ENCODE peak calls at places on chromosomes 13 and 19, in nine cellular contexts. J is stimulated activated CD4-positive, alpha-beta T cell treated with anti-CD3 and anti-CD28 coated beads, Interleukin-12 subunit alpha, Interleukin-12 subunit beta, amount 100 ng/mL, for 4 hours; N is GF-D8; X is LoVo; V is activated CD4-positive, alpha-beta memory T cell treated with anti-CD3 and anti-CD28 coated beads for 36 hours; L is tibial artery; W is mesendoderm; D is nucleus accumbens; P is HFFc6. M is an unnamed sample.

GRCh38 chr13:33363328-33363727 is 77.8 kb upstream of the STARD13 start:
- DNase-seq in J (no peak), N (peak; percentile 76), X (no peak), V (no peak), L (peak; percentile 34), W (no peak), D (no peak), P (no peak), M (no peak)

GRCh38 chr13:101398920-101399319 is 17.4 kb downstream of the NALCN start:
- DNase-seq in J (no peak), N (no peak), X (no peak), V (no peak), L (no peak), W (no peak), D (no peak), P (peak; percentile 77), M (no peak)

GRCh38 chr19:54281008-54281728 is at the start of gene LILRB2:
- DNase-seq in J (no peak), N (peak; percentile 56), X (no peak), V (no peak), L (peak; percentile 31), W (no peak), D (no peak), P (no peak), M (no peak)

GRCh38 chr13:43154083-43154739 is 130.8 kb downstream of the DNAJC15 start:
- DNase-seq in J (no peak), N (no peak), X (no peak), V (no peak), L (no peak), W (peak; percentile 88), D (no peak), P (peak; percentile 39), M (no peak)

GRCh38 chr19:7505682-7506384 is 10.1 kb upstream of the ZNF358 start:
- DNase-seq in J (no peak), N (no peak), X (peak; percentile 62), V (peak; percentile 51), L (no peak), W (peak; percentile 37), D (no peak), P (no peak), M (no peak)

GRCh38 chr13:94073006-94073744 is 406.3 kb downstream of the DCT start:
- DNase-seq in J (no peak), N (no peak), X (no peak), V (no peak), L (no peak), W (no peak), D (no peak), P (peak; percentile 76), M (no peak)

GRCh38 chr13:109271991-109272454 is 514.4 kb downstream of the IRS2 start:
- DNase-seq in J (no peak), N (no peak), X (peak; percentile 61), V (no peak), L (no peak), W (peak; percentile 45), D (no peak), P (no peak), M (no peak)

GRCh38 chr19:17107546-17108452 is 32.2 kb downstream of the MYO9B start:
- DNase-seq in J (no peak), N (no peak), X (peak; percentile 83), V (peak; percentile 19), L (peak; percentile 96), W (peak; percentile 59), D (no peak), P (peak; percentile 97), M (peak; percentile 90)

GRCh38 chr19:58227964-58228583 is 640 bp upstream of the ZNF544 start:
- DNase-seq in J (no peak), N (no peak), X (no peak), V (peak; percentile 11), L (no peak), W (peak; percentile 25), D (no peak), P (no peak), M (no peak)

GRCh38 chr19:35511337-35511736 is 2.1 kb downstream of the DMKN start:
- DNase-seq in J (no peak), N (no peak), X (no peak), V (no peak), L (no peak), W (no peak), D (no peak), P (no peak), M (no peak)

GRCh38 chr19:2923510-2923909 is 21.3 kb downstream of the ZNF77 start:
- DNase-seq in J (no peak), N (no peak), X (no peak), V (no peak), L (no peak), W (no peak), D (no peak), P (peak; percentile 25), M (no peak)

GRCh38 chr13:100818706-100819105 is 144.1 kb upstream of the TMTC4 start:
- DNase-seq in J (no peak), N (no peak), X (no peak), V (no peak), L (no peak), W (no peak), D (no peak), P (no peak), M (no peak)

GRCh38 chr13:26480246-26480855 is 77.1 kb upstream of the WASF3 start:
- DNase-seq in J (no peak), N (no peak), X (peak; percentile 73), V (no peak), L (no peak), W (no peak), D (no peak), P (peak; percentile 35), M (peak; percentile 31)

GRCh38 chr13:110109910-110110309 is 197.0 kb downstream of the COL4A1 start:
- DNase-seq in J (no peak), N (no peak), X (no peak), V (no peak), L (peak; percentile 79), W (peak; percentile 65), D (no peak), P (peak; percentile 88), M (peak; percentile 88)

GRCh38 chr19:40806385-40807146 is 7.6 kb downstream of the EGLN2 start:
- DNase-seq in J (peak; percentile 71), N (no peak), X (no peak), V (peak; percentile 89), L (peak; percentile 91), W (peak; percentile 100), D (peak; percentile 40), P (peak; percentile 96), M (peak; percentile 90)

GRCh38 chr19:12112701-12113100 is 27.4 kb downstream of the ZNF20 start:
- DNase-seq in J (no peak), N (no peak), X (no peak), V (peak; percentile 36), L (no peak), W (no peak), D (no peak), P (no peak), M (no peak)

GRCh38 chr19:40718774-40719391 is 2.0 kb downstream of the ITPKC start:
- DNase-seq in J (no peak), N (no peak), X (peak; percentile 82), V (peak; percentile 31), L (peak; percentile 73), W (peak; percentile 53), D (no peak), P (peak; percentile 49), M (peak; percentile 87)

GRCh38 chr19:48674921-48675824 is 2.4 kb upstream of the NTN5 start:
- DNase-seq in J (peak; percentile 63), N (peak; percentile 2), X (peak; percentile 77), V (peak; percentile 82), L (peak; percentile 82), W (peak; percentile 92), D (peak; percentile 47), P (peak; percentile 78), M (peak; percentile 85)

GRCh38 chr13:42926555-42926954 is 65.5 kb downstream of the EPSTI1 start:
- DNase-seq in J (no peak), N (no peak), X (no peak), V (no peak), L (no peak), W (peak; percentile 12), D (no peak), P (no peak), M (no peak)

GRCh38 chr19:22503524-22503923 is 81.4 kb upstream of the ZNF98 start:
- DNase-seq in J (no peak), N (no peak), X (no peak), V (no peak), L (no peak), W (no peak), D (no peak), P (no peak), M (no peak)

GRCh38 chr13:113448545-113448884 is 4.8 kb downstream of the ADPRHL1 start:
- DNase-seq in J (no peak), N (no peak), X (peak; percentile 65), V (no peak), L (no peak), W (peak; percentile 40), D (no peak), P (no peak), M (no peak)

GRCh38 chr13:28128030-28128429 is 10.3 kb upstream of the PAN3 start:
- DNase-seq in J (no peak), N (no peak), X (no peak), V (no peak), L (no peak), W (no peak), D (no peak), P (no peak), M (no peak)

GRCh38 chr19:23403581-23404324 is 8.5 kb upstream of the ZNF91 start:
- DNase-seq in J (no peak), N (no peak), X (peak; percentile 9), V (no peak), L (no peak), W (peak; percentile 67), D (no peak), P (no peak), M (no peak)

GRCh38 chr13:72808917-72809500 is 27.1 kb downstream of the PIBF1 start:
- DNase-seq in J (no peak), N (no peak), X (peak; percentile 18), V (no peak), L (no peak), W (peak; percentile 16), D (no peak), P (no peak), M (no peak)

GRCh38 chr19:49801966-49802661 is 11.0 kb downstream of the FUZ start:
- DNase-seq in J (no peak), N (no peak), X (no peak), V (no peak), L (peak; percentile 96), W (peak; percentile 92), D (peak; percentile 36), P (peak; percentile 71), M (peak; percentile 92)

GRCh38 chr13:73782781-73783180 is 351.4 kb downstream of the KLF12 start:
- DNase-seq in J (no peak), N (no peak), X (no peak), V (no peak), L (no peak), W (no peak), D (no peak), P (no peak), M (no peak)

GRCh38 chr19:29483944-29484581 is 41.7 kb upstream of the VSTM2B start:
- DNase-seq in J (no peak), N (no peak), X (no peak), V (no peak), L (no peak), W (peak; percentile 21), D (no peak), P (no peak), M (no peak)

GRCh38 chr13:29255567-29255966 is 339.9 kb downstream of the SLC7A1 start:
- DNase-seq in J (no peak), N (no peak), X (no peak), V (no peak), L (no peak), W (peak; percentile 22), D (no peak), P (no peak), M (no peak)

GRCh38 chr13:46339035-46339666 is 47.9 kb downstream of the RUBCNL start:
- DNase-seq in J (no peak), N (peak; percentile 87), X (no peak), V (no peak), L (peak; percentile 67), W (no peak), D (no peak), P (peak; percentile 13), M (no peak)

GRCh38 chr13:48412881-48413351 is at the start of gene LPAR6:
- DNase-seq in J (no peak), N (peak; percentile 35), X (peak; percentile 57), V (peak; percentile 23), L (no peak), W (peak; percentile 81), D (no peak), P (peak; percentile 51), M (no peak)

GRCh38 chr19:56170261-56170660 is 5.5 kb upstream of the GALP start:
- DNase-seq in J (no peak), N (no peak), X (no peak), V (no peak), L (no peak), W (no peak), D (no peak), P (no peak), M (no peak)